ENCODE peak calls at places on chromosomes 3 and 15, in ten cellular contexts. Z is suprapubic skin; D is PC-3; I is effector CD4-positive, alpha-beta T cell; M is activated T-cell treated with anti-CD3 and anti-CD28 coated beads for 1 hour; R is activated CD8-positive, alpha-beta memory T cell treated with anti-CD3 and anti-CD28 coated beads for 1 hour; K is activated CD4-positive, alpha-beta T cell treated with anti-CD3 and anti-CD28 coated beads for 36 hours; O is esophagus squamous epithelium; G is upper lobe of right lung; T is foreskin fibroblast. W is an unnamed sample.

GRCh38 chr15:28901987-28902745 is 16.4 kb downstream of the APBA2 start:
- DNase-seq in Z (peak; percentile 30), D (no peak), I (no peak), M (no peak), R (no peak), K (no peak), O (no peak), G (peak; percentile 43), T (no peak), W (no peak)

GRCh38 chr3:53554559-53555511 is 60.4 kb downstream of the CACNA1D start:
- DNase-seq in Z (no peak), D (no peak), I (no peak), M (no peak), R (no peak), K (peak; percentile 70), O (no peak), G (no peak), T (no peak), W (no peak)

GRCh38 chr15:74517096-74517495 is 23.9 kb upstream of the ARID3B start:
- DNase-seq in Z (no peak), D (peak; percentile 71), I (no peak), M (no peak), R (no peak), K (no peak), O (no peak), G (no peak), T (no peak), W (no peak)

GRCh38 chr3:179717219-179717618 is 64.4 kb downstream of the USP13 start:
- DNase-seq in Z (no peak), D (no peak), I (no peak), M (no peak), R (no peak), K (no peak), O (no peak), G (no peak), T (no peak), W (no peak)

GRCh38 chr3:32216172-32216783 is 22.2 kb upstream of the CMTM8 start:
- DNase-seq in Z (no peak), D (no peak), I (no peak), M (no peak), R (no peak), K (no peak), O (no peak), G (no peak), T (no peak), W (no peak)

GRCh38 chr3:124965413-124965812 is 30.9 kb upstream of the MUC13 start:
- DNase-seq in Z (no peak), D (no peak), I (no peak), M (no peak), R (no peak), K (no peak), O (no peak), G (no peak), T (no peak), W (no peak)

GRCh38 chr3:132606085-132606484 is 9.0 kb downstream of the ACKR4 start:
- DNase-seq in Z (no peak), D (no peak), I (no peak), M (no peak), R (no peak), K (no peak), O (no peak), G (no peak), T (peak; percentile 35), W (peak; percentile 18)

GRCh38 chr15:96049323-96049722 is 281.2 kb upstream of the NR2F2 start:
- DNase-seq in Z (no peak), D (no peak), I (no peak), M (no peak), R (no peak), K (no peak), O (no peak), G (no peak), T (no peak), W (no peak)

GRCh38 chr3:25603703-25604102 is 61.0 kb downstream of the TOP2B start:
- DNase-seq in Z (no peak), D (no peak), I (no peak), M (no peak), R (no peak), K (no peak), O (no peak), G (no peak), T (no peak), W (peak; percentile 41)

GRCh38 chr3:146250449-146251382 is at the start of gene PLSCR4:
- DNase-seq in Z (peak; percentile 84), D (peak; percentile 66), I (no peak), M (no peak), R (no peak), K (peak; percentile 41), O (peak; percentile 6), G (peak; percentile 86), T (peak; percentile 69), W (peak; percentile 43)

GRCh38 chr3:158091526-158091925 is 14.7 kb downstream of the SHOX2 start:
- DNase-seq in Z (no peak), D (no peak), I (no peak), M (no peak), R (no peak), K (no peak), O (no peak), G (no peak), T (peak; percentile 81), W (no peak)

GRCh38 chr3:144643778-144644191 is 672.2 kb downstream of the DIPK2A start:
- DNase-seq in Z (no peak), D (no peak), I (no peak), M (no peak), R (no peak), K (no peak), O (no peak), G (no peak), T (peak; percentile 70), W (peak; percentile 72)

GRCh38 chr3:159937561-159937960 is 51.1 kb upstream of the IL12A start:
- DNase-seq in Z (no peak), D (no peak), I (no peak), M (no peak), R (no peak), K (no peak), O (no peak), G (no peak), T (no peak), W (no peak)

GRCh38 chr3:197392961-197393360 is 94.5 kb upstream of the DLG1 start:
- DNase-seq in Z (no peak), D (no peak), I (no peak), M (no peak), R (no peak), K (no peak), O (no peak), G (no peak), T (no peak), W (no peak)

GRCh38 chr3:149919509-149919908 is 51.2 kb downstream of the PFN2 start:
- DNase-seq in Z (no peak), D (no peak), I (no peak), M (no peak), R (no peak), K (no peak), O (no peak), G (no peak), T (no peak), W (no peak)

GRCh38 chr3:134542287-134542686 is 56.4 kb downstream of the CEP63 start:
- DNase-seq in Z (no peak), D (no peak), I (no peak), M (no peak), R (no peak), K (no peak), O (no peak), G (no peak), T (no peak), W (no peak)

GRCh38 chr3:184332370-184333090 is 4.9 kb upstream of the FAM131A start:
- DNase-seq in Z (no peak), D (peak; percentile 94), I (no peak), M (no peak), R (no peak), K (no peak), O (no peak), G (no peak), T (peak; percentile 90), W (peak; percentile 93)

GRCh38 chr3:153210116-153210515 is 48.1 kb downstream of the RAP2B start:
- DNase-seq in Z (no peak), D (no peak), I (peak; percentile 15), M (peak; percentile 3), R (no peak), K (no peak), O (no peak), G (no peak), T (no peak), W (no peak)

GRCh38 chr15:85504739-85505676 is 124.6 kb downstream of the AKAP13 start:
- DNase-seq in Z (no peak), D (peak; percentile 73), I (peak; percentile 36), M (peak; percentile 31), R (no peak), K (peak; percentile 64), O (no peak), G (no peak), T (peak; percentile 50), W (peak; percentile 68)